ENCODE peak calls at places on chromosomes 4 and X, in nine cellular contexts. One of them, this sample, is unnamed.

GRCh38 chr4:41156574-41156973 is 57.8 kb downstream of the APBB2 start:
- DNase-seq in prostate gland: no peak
- DNase-seq in right lobe of liver: no peak
- DNase-seq in testis: no peak
- DNase-seq in tibial artery: no peak
- DNase-seq in heart left ventricle: no peak
- DNase-seq in fibroblast of lung: peak; percentile 24
- DNase-seq in neural progenitor cell: no peak
- DNase-seq in heart right ventricle: no peak
- DNase-seq in this sample: no peak

GRCh38 chr4:5052726-5053425 is 1.6 kb downstream of the STK32B start:
- DNase-seq in heart left ventricle: no peak
- DNase-seq in heart right ventricle: no peak
- DNase-seq in neural progenitor cell: no peak
- DNase-seq in tibial artery: no peak
- DNase-seq in prostate gland: no peak
- DNase-seq in fibroblast of lung: no peak
- DNase-seq in testis: no peak
- DNase-seq in right lobe of liver: no peak
- DNase-seq in this sample: no peak

GRCh38 chr4:3311489-3312171 is 18.8 kb downstream of the RGS12 start:
- DNase-seq in neural progenitor cell: no peak
- DNase-seq in testis: no peak
- DNase-seq in heart left ventricle: no peak
- DNase-seq in right lobe of liver: no peak
- DNase-seq in prostate gland: no peak
- DNase-seq in tibial artery: no peak
- DNase-seq in fibroblast of lung: no peak
- DNase-seq in heart right ventricle: no peak
- DNase-seq in this sample: no peak

GRCh38 chr4:97987019-97987648 is 156.1 kb downstream of the STPG2 start:
- DNase-seq in neural progenitor cell: peak; percentile 8
- DNase-seq in heart right ventricle: no peak
- DNase-seq in testis: no peak
- DNase-seq in prostate gland: no peak
- DNase-seq in fibroblast of lung: peak; percentile 12
- DNase-seq in heart left ventricle: no peak
- DNase-seq in right lobe of liver: no peak
- DNase-seq in tibial artery: no peak
- DNase-seq in this sample: no peak

GRCh38 chr4:4349902-4350301 is 37.0 kb upstream of the NSG1 start:
- DNase-seq in heart left ventricle: no peak
- DNase-seq in prostate gland: no peak
- DNase-seq in tibial artery: no peak
- DNase-seq in right lobe of liver: no peak
- DNase-seq in fibroblast of lung: no peak
- DNase-seq in testis: no peak
- DNase-seq in heart right ventricle: no peak
- DNase-seq in neural progenitor cell: no peak
- DNase-seq in this sample: no peak

GRCh38 chr4:83204731-83205130 is 79.9 kb downstream of the COQ2 start:
- DNase-seq in prostate gland: no peak
- DNase-seq in right lobe of liver: no peak
- DNase-seq in tibial artery: no peak
- DNase-seq in fibroblast of lung: no peak
- DNase-seq in heart left ventricle: no peak
- DNase-seq in testis: no peak
- DNase-seq in neural progenitor cell: no peak
- DNase-seq in heart right ventricle: no peak
- DNase-seq in this sample: no peak

GRCh38 chr4:4772534-4772933 is 86.9 kb upstream of the MSX1 start:
- DNase-seq in testis: no peak
- DNase-seq in prostate gland: no peak
- DNase-seq in heart right ventricle: no peak
- DNase-seq in fibroblast of lung: no peak
- DNase-seq in tibial artery: no peak
- DNase-seq in heart left ventricle: no peak
- DNase-seq in right lobe of liver: no peak
- DNase-seq in neural progenitor cell: no peak
- DNase-seq in this sample: no peak

GRCh38 chrX:150036641-150037040 is 98.3 kb upstream of the EOLA2 start:
- DNase-seq in heart right ventricle: no peak
- DNase-seq in prostate gland: no peak
- DNase-seq in testis: no peak
- DNase-seq in right lobe of liver: no peak
- DNase-seq in tibial artery: no peak
- DNase-seq in heart left ventricle: no peak
- DNase-seq in neural progenitor cell: no peak
- DNase-seq in fibroblast of lung: no peak
- DNase-seq in this sample: no peak

GRCh38 chrX:1292581-1293310 is 24.1 kb downstream of the CSF2RA start:
- DNase-seq in heart right ventricle: no peak
- DNase-seq in prostate gland: no peak
- DNase-seq in testis: no peak
- DNase-seq in tibial artery: no peak
- DNase-seq in fibroblast of lung: no peak
- DNase-seq in heart left ventricle: no peak
- DNase-seq in right lobe of liver: no peak
- DNase-seq in neural progenitor cell: no peak
- DNase-seq in this sample: no peak

GRCh38 chrX:39903937-39904336 is 193.8 kb downstream of the BCOR start:
- DNase-seq in neural progenitor cell: no peak
- DNase-seq in heart left ventricle: no peak
- DNase-seq in prostate gland: no peak
- DNase-seq in testis: no peak
- DNase-seq in heart right ventricle: no peak
- DNase-seq in tibial artery: no peak
- DNase-seq in fibroblast of lung: no peak
- DNase-seq in right lobe of liver: no peak
- DNase-seq in this sample: no peak

DNA sequence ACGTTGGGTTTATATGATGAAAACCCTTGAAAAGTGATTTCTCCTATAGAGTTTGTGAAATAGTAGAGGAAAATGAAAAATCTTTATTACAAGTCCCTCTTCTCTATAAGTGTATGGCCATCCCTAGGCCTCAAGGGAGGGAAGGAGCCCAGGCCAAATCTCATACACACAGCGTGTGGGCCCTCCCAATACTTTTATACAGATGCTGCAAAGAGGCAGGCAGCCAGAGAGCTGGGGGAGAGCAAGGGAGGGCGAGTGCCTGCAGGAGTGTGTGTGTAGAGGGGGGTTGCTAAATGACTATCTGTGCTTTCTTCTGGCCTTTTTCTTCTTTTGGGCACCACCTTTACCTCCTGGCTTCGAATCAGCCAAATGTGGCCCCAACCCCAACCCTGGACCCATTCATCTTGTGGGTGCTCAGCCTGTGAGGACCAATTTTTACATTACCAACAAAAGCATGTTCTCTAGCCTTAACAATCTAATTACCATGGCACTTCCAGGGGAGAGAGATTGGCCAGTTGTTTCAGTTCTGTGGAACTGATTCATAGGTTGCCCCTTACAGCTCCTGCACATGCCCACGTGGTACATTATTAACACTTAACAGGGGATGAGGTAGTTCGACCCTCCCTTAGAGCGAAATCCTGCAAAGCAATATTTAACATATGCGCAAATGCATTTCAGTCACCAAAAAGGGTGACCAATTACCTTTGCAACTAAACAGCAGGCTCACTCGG is 2.0 kb downstream of the GPC3 start:
- DNase-seq in tibial artery: no peak
- DNase-seq in testis: no peak
- DNase-seq in fibroblast of lung: no peak
- DNase-seq in heart left ventricle: no peak
- DNase-seq in prostate gland: no peak
- DNase-seq in right lobe of liver: no peak
- DNase-seq in heart right ventricle: no peak
- DNase-seq in neural progenitor cell: no peak
- DNase-seq in this sample: no peak
- H3K4me3 ChIP-seq in tibial artery: no peak overlapping the region
- H3K4me3 ChIP-seq in testis: no peak overlapping the region
- H3K4me3 ChIP-seq in fibroblast of lung: no peak overlapping the region
- H3K4me3 ChIP-seq in heart left ventricle: no peak overlapping the region
- H3K4me3 ChIP-seq in prostate gland: no peak overlapping the region
- H3K4me3 ChIP-seq in right lobe of liver: no peak overlapping the region
- H3K4me3 ChIP-seq in heart right ventricle: no peak overlapping the region
- H3K4me3 ChIP-seq in neural progenitor cell: peak overlapping the region; percentile 66
- H3K4me3 ChIP-seq in this sample: no peak overlapping the region

DNA sequence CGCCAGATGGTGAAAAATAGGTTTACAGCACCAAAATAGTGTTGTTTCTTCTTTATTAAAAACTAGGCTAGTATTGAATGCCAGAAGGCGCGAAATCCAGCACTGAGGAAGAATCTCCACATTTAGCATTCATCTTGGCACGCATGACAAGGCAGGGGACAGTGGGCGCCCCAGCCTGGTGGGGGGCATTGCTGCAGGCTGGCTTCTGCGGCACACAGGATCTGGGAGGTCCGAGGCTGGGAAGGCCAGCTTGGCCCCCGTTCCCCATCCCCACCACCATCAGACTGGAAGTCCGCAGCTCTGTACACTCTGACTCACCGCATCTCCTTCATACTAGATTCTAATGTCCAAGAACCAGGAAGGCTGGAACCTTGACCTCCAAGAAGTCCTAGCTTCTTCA is 75.7 kb upstream of the DDX3X start:
- DNase-seq in prostate gland: no peak
- DNase-seq in testis: no peak
- DNase-seq in tibial artery: no peak
- DNase-seq in heart right ventricle: no peak
- DNase-seq in fibroblast of lung: no peak
- DNase-seq in neural progenitor cell: no peak
- DNase-seq in heart left ventricle: no peak
- DNase-seq in right lobe of liver: no peak
- DNase-seq in this sample: no peak
- TF ChIP-seq CTCF in prostate gland: no peak
- TF ChIP-seq CTCF in testis: no peak
- TF ChIP-seq CTCF in tibial artery: no peak
- TF ChIP-seq CTCF in heart right ventricle: no peak
- TF ChIP-seq CTCF in fibroblast of lung: no peak
- TF ChIP-seq CTCF in neural progenitor cell: no peak
- TF ChIP-seq CTCF in heart left ventricle: no peak
- TF ChIP-seq CTCF in right lobe of liver: no peak
- TF ChIP-seq CTCF in this sample: no peak

GRCh38 chr4:6693274-6694176 is at the start of gene S100P:
- DNase-seq in testis: no peak
- DNase-seq in prostate gland: no peak
- DNase-seq in heart left ventricle: no peak
- DNase-seq in neural progenitor cell: no peak
- DNase-seq in tibial artery: no peak
- DNase-seq in right lobe of liver: no peak
- DNase-seq in fibroblast of lung: no peak
- DNase-seq in heart right ventricle: no peak
- DNase-seq in this sample: no peak
- H3K27ac ChIP-seq in testis: no peak within 1 kb of the TSS
- H3K27ac ChIP-seq in prostate gland: peak within 1 kb of the TSS; percentile 53
- H3K27ac ChIP-seq in heart left ventricle: no peak within 1 kb of the TSS
- H3K27ac ChIP-seq in neural progenitor cell: no peak within 1 kb of the TSS
- H3K27ac ChIP-seq in tibial artery: no peak within 1 kb of the TSS
- H3K27ac ChIP-seq in right lobe of liver: no peak within 1 kb of the TSS
- H3K27ac ChIP-seq in fibroblast of lung: no peak within 1 kb of the TSS
- H3K27ac ChIP-seq in heart right ventricle: peak within 1 kb of the TSS; percentile 44
- H3K27ac ChIP-seq in this sample: peak within 1 kb of the TSS; percentile 10

GRCh38 chr4:148053298-148054003 is 321.6 kb downstream of the ARHGAP10 start:
- DNase-seq in heart right ventricle: peak; percentile 36
- DNase-seq in heart left ventricle: peak; percentile 62
- DNase-seq in fibroblast of lung: peak; percentile 46
- DNase-seq in neural progenitor cell: no peak
- DNase-seq in tibial artery: no peak
- DNase-seq in right lobe of liver: no peak
- DNase-seq in prostate gland: no peak
- DNase-seq in testis: no peak
- DNase-seq in this sample: no peak
- H3K4me3 ChIP-seq in heart right ventricle: no peak overlapping the region
- H3K4me3 ChIP-seq in heart left ventricle: no peak overlapping the region
- H3K4me3 ChIP-seq in fibroblast of lung: no peak overlapping the region
- H3K4me3 ChIP-seq in neural progenitor cell: no peak overlapping the region
- H3K4me3 ChIP-seq in tibial artery: no peak overlapping the region
- H3K4me3 ChIP-seq in right lobe of liver: no peak overlapping the region
- H3K4me3 ChIP-seq in prostate gland: no peak overlapping the region
- H3K4me3 ChIP-seq in testis: no peak overlapping the region
- H3K4me3 ChIP-seq in this sample: no peak overlapping the region